ENCODE peak calls at places on chromosomes 11 and 22, in four cellular contexts. R, G, Y and T are unnamed samples.
A peak's percentile ranks its signal among the peaks of the same experiment; 100 is the strongest.

GRCh38 chr22:32754413-32755041 is 47.0 kb upstream of the TIMP3 start:
- DNase-seq in R (peak; percentile 16), G (peak; percentile 51), Y (no peak), T (peak; percentile 27)

GRCh38 chr22:48438791-48439559 is 1388.7 kb downstream of the BRD1 start:
- DNase-seq in R (no peak), G (no peak), Y (no peak), T (no peak)

GRCh38 chr22:49727191-49727880 is 100.3 kb downstream of the BRD1 start:
- DNase-seq in R (no peak), G (no peak), Y (no peak), T (no peak)

GRCh38 chr22:41914611-41915034 is 251 bp downstream of the SHISA8 start:
- DNase-seq in R (no peak), G (no peak), Y (no peak), T (no peak)

GRCh38 chr22:47166446-47167016 is 404.1 kb downstream of the TBC1D22A start:
- DNase-seq in R (no peak), G (no peak), Y (no peak), T (no peak)

GRCh38 chr11:126338346-126339055 is 17.0 kb upstream of the ST3GAL4 start:
- DNase-seq in R (no peak), G (no peak), Y (no peak), T (no peak)

GRCh38 chr11:123202155-123202714 is 7.2 kb upstream of the CLMP start:
- DNase-seq in R (peak; percentile 48), G (peak; percentile 80), Y (no peak), T (peak; percentile 55)

GRCh38 chr11:64038500-64038899 is 2.8 kb downstream of the FLRT1 start:
- DNase-seq in R (no peak), G (no peak), Y (no peak), T (no peak)

GRCh38 chr11:16779436-16779835 is 41.0 kb downstream of the C11orf58 start:
- DNase-seq in R (peak; percentile 64), G (no peak), Y (no peak), T (peak; percentile 25)

GRCh38 chr11:128926437-128927107 is 16.1 kb downstream of the TP53AIP1 start:
- DNase-seq in R (no peak), G (no peak), Y (no peak), T (no peak)

GRCh38 chr11:125071831-125072209 is 8.7 kb downstream of the SLC37A2 start:
- DNase-seq in R (no peak), G (no peak), Y (no peak), T (no peak)

GRCh38 chr22:42670921-42671709 is 21.9 kb upstream of the CYB5R3 start:
- DNase-seq in R (peak; percentile 22), G (no peak), Y (no peak), T (no peak)

GRCh38 chr11:85946221-85946620 is 91.0 kb downstream of the CCDC83 start:
- DNase-seq in R (no peak), G (no peak), Y (no peak), T (no peak)

GRCh38 chr22:37804502-37804885 is 3.2 kb upstream of the GCAT start:
- DNase-seq in R (no peak), G (no peak), Y (no peak), T (no peak)

GRCh38 chr11:35511666-35512065 is 13.8 kb downstream of the PAMR1 start:
- DNase-seq in R (no peak), G (peak; percentile 41), Y (no peak), T (no peak)

GRCh38 chr11:59102259-59102765 is 4.7 kb upstream of the FAM111B start:
- DNase-seq in R (peak; percentile 66), G (peak; percentile 36), Y (peak; percentile 26), T (peak; percentile 75)

GRCh38 chr22:49166746-49167145 is 660.9 kb downstream of the BRD1 start:
- DNase-seq in R (no peak), G (no peak), Y (no peak), T (no peak)

GRCh38 chr22:46029036-46029435 is 52.1 kb upstream of the WNT7B start:
- DNase-seq in R (no peak), G (no peak), Y (no peak), T (no peak)

GRCh38 chr11:3732671-3733070 is 61.5 kb upstream of the CHRNA10 start:
- DNase-seq in R (no peak), G (no peak), Y (no peak), T (no peak)

GRCh38 chr11:117857734-117858369 is 18.6 kb downstream of the FXYD6 start:
- DNase-seq in R (no peak), G (no peak), Y (no peak), T (peak; percentile 78)

GRCh38 chr22:29625090-29625825 is 21.8 kb downstream of the NF2 start:
- DNase-seq in R (peak; percentile 34), G (peak; percentile 80), Y (no peak), T (peak; percentile 74)

GRCh38 chr11:34890812-34891211 is 25.4 kb downstream of the APIP start:
- DNase-seq in R (no peak), G (peak; percentile 81), Y (no peak), T (no peak)

GRCh38 chr11:61549662-61550568 is 31.0 kb downstream of the SYT7 start:
- DNase-seq in R (no peak), G (no peak), Y (no peak), T (no peak)

GRCh38 chr11:19398772-19399542 is 158.2 kb upstream of the E2F8 start:
- DNase-seq in R (peak; percentile 30), G (peak; percentile 98), Y (no peak), T (peak; percentile 57)

GRCh38 chr22:20783300-20783673 is 9.4 kb downstream of the SERPIND1 start:
- DNase-seq in R (no peak), G (no peak), Y (no peak), T (no peak)

GRCh38 chr22:20882855-20883254 is 24.0 kb downstream of the SNAP29 start:
- DNase-seq in R (no peak), G (no peak), Y (no peak), T (no peak)

GRCh38 chr11:92667446-92668165 is 301.8 kb upstream of the MTNR1B start:
- DNase-seq in R (no peak), G (no peak), Y (no peak), T (no peak)

GRCh38 chr11:74057251-74058151 is 48.6 kb upstream of the UCP3 start:
- DNase-seq in R (no peak), G (peak; percentile 71), Y (no peak), T (no peak)

GRCh38 chr11:26985941-26986340 is 8.0 kb upstream of the FIBIN start:
- DNase-seq in R (no peak), G (no peak), Y (no peak), T (no peak)

GRCh38 chr11:86182976-86183584 is 61.5 kb upstream of the EED start:
- DNase-seq in R (peak; percentile 80), G (no peak), Y (peak; percentile 39), T (no peak)

GRCh38 chr11:67311556-67312082 is 8.3 kb downstream of the SSH3 start:
- DNase-seq in R (no peak), G (no peak), Y (no peak), T (peak; percentile 11)

GRCh38 chr11:70628176-70628860 is 230.0 kb downstream of the CTTN start:
- DNase-seq in R (no peak), G (no peak), Y (no peak), T (no peak)

GRCh38 chr22:30047364-30047738 is 32.9 kb upstream of the HORMAD2 start:
- DNase-seq in R (no peak), G (peak; percentile 15), Y (no peak), T (no peak)

GRCh38 chr11:63023851-63024648 is 8.4 kb upstream of the SLC22A8 start:
- DNase-seq in R (peak; percentile 88), G (peak; percentile 70), Y (peak; percentile 83), T (peak; percentile 96)

GRCh38 chr11:76148207-76148606 is 58.1 kb downstream of the WNT11 start:
- DNase-seq in R (peak; percentile 50), G (no peak), Y (no peak), T (no peak)

GRCh38 chr22:36334838-36335603 is 52.7 kb downstream of the MYH9 start:
- DNase-seq in R (no peak), G (peak; percentile 64), Y (no peak), T (no peak)

GRCh38 chr11:85854212-85854556 is 999 bp upstream of the CCDC83 start:
- DNase-seq in R (no peak), G (no peak), Y (no peak), T (no peak)

GRCh38 chr22:31588970-31589675 is 72.9 kb downstream of the PISD start:
- DNase-seq in R (peak; percentile 31), G (no peak), Y (no peak), T (no peak)

GRCh38 chr22:31585161-31585859 is 76.7 kb downstream of the PISD start:
- DNase-seq in R (no peak), G (peak; percentile 29), Y (no peak), T (no peak)

GRCh38 chr22:31583861-31584485 is 78.0 kb downstream of the PISD start:
- DNase-seq in R (no peak), G (peak; percentile 36), Y (no peak), T (no peak)

GRCh38 chr22:31586137-31586920 is 75.7 kb downstream of the PISD start:
- DNase-seq in R (no peak), G (peak; percentile 75), Y (no peak), T (no peak)

GRCh38 chr22:31584804-31585160 is 77.2 kb downstream of the PISD start:
- DNase-seq in R (no peak), G (no peak), Y (no peak), T (no peak)
- H3K27ac ChIP-seq in R (no peak overlapping the region), G (no peak overlapping the region), Y (no peak overlapping the region), T (peak overlapping the region; percentile 18)

DNA sequence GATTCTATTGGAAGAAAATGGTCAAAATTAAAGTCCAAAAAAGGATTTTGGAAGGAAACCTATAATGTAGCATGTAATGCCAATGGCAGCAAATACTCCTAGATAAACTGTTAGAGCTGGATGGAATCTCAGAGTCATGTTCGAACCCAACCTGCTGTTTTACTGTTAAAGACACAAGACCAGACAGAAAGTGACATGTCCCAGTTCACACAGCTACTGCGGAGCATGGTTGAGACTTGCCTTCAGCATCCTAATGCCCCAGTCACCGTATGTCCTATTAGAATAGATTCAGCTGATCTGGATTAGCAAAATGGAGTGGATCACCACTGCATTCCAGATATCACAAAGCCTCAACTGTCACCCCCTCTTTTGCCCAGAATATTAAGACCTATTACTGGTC is 14.9 kb downstream of the PISD start:
- DNase-seq in R (no peak), G (no peak), Y (no peak), T (no peak)
- H3K36me3 ChIP-seq in R (peaks cover 31% of the 10 kb centered on the region), G (no peaks in the 10 kb centered on the region), Y (peaks cover 17% of the 10 kb centered on the region), T (no peaks in the 10 kb centered on the region)

GRCh38 chr11:113378692-113379091 is 8.9 kb upstream of the ANKK1 start:
- DNase-seq in R (no peak), G (no peak), Y (no peak), T (no peak)
- H3K27ac ChIP-seq in R (no peak overlapping the region), G (no peak overlapping the region), Y (no peak overlapping the region), T (no peak overlapping the region)

DNA sequence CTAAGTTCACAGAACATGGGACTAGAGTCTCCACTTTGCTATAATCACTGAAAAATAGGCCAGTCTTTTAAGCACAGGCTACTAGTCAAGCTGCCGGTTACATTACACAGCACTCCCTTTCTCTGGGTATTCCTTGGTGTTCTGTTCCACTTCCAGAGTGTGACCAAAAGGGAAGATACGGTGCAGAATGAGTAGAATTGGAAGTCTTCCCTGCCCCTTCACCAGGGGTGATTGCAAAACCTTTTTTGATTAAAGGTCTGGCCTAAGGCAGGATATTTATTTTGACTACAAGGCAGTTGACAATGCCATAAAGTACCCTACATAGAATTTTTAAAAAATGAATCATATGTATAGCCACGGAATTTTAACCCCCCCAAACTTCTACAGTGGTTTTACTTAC is 59.6 kb upstream of the ADORA2A start:
- DNase-seq in R (no peak), G (peak; percentile 33), Y (no peak), T (no peak)
- H3K36me3 ChIP-seq in R (peaks cover 59% of the 10 kb centered on the region), G (peaks cover 6% of the 10 kb centered on the region), Y (peaks cover 34% of the 10 kb centered on the region), T (no peaks in the 10 kb centered on the region)

GRCh38 chr11:69220581-69221051 is 64.9 kb downstream of the SMIM38 start:
- DNase-seq in R (no peak), G (peak; percentile 22), Y (no peak), T (peak; percentile 7)
- H3K27ac ChIP-seq in R (no peak overlapping the region), G (no peak overlapping the region), Y (no peak overlapping the region), T (no peak overlapping the region)

GRCh38 chr11:45215098-45215497 is 68.7 kb downstream of the PRDM11 start:
- DNase-seq in R (no peak), G (no peak), Y (no peak), T (no peak)
- H3K36me3 ChIP-seq in R (no peaks in the 10 kb centered on the region), G (no peaks in the 10 kb centered on the region), Y (no peaks in the 10 kb centered on the region), T (no peaks in the 10 kb centered on the region)